ENCODE peak calls at places on chromosome 2, in eight cellular contexts. J is astrocyte of the spinal cord, T is adrenal gland, B is H9, Y is right lobe of liver, L is astrocyte, C is neural crest cell, K is GM13977. O is an unnamed sample.

GRCh38 chr2:226799211-226799975 is at the start of gene IRS1:
- DNase-seq in K (peak; percentile 84), B (peak; percentile 78), J (peak; percentile 90), Y (peak; percentile 86), L (peak; percentile 65), C (peak; percentile 60), T (peak; percentile 85), O (peak; percentile 62)

GRCh38 chr2:137870682-137871081 is 93.6 kb upstream of the HNMT start:
- DNase-seq in T (no peak), L (no peak), Y (no peak), K (no peak), C (no peak), J (no peak), B (no peak), O (no peak)

GRCh38 chr2:170177950-170178781 is at the start of gene MYO3B:
- DNase-seq in B (no peak), J (peak; percentile 69), K (no peak), Y (no peak), T (no peak), C (no peak), L (peak; percentile 79), O (no peak)

GRCh38 chr2:9247786-9248185 is 41.2 kb downstream of the ASAP2 start:
- DNase-seq in B (no peak), T (peak; percentile 73), L (no peak), C (no peak), J (no peak), Y (no peak), K (no peak), O (no peak)

GRCh38 chr2:31239842-31240198 is 5.9 kb downstream of the EHD3 start:
- DNase-seq in C (no peak), L (peak; percentile 74), B (peak; percentile 29), T (peak; percentile 27), K (no peak), J (peak; percentile 65), Y (no peak), O (no peak)

GRCh38 chr2:222456479-222457077 is 32.2 kb downstream of the SGPP2 start:
- DNase-seq in J (no peak), K (no peak), C (no peak), B (no peak), L (no peak), T (no peak), Y (no peak), O (no peak)

GRCh38 chr2:120821446-120822160 is 85.9 kb downstream of the GLI2 start:
- DNase-seq in K (no peak), B (no peak), Y (no peak), C (no peak), T (no peak), J (no peak), L (no peak), O (no peak)

GRCh38 chr2:98923244-98923940 is 12.6 kb downstream of the CRACDL start:
- DNase-seq in K (no peak), Y (no peak), C (no peak), J (no peak), T (no peak), L (no peak), B (no peak), O (no peak)

GRCh38 chr2:29236074-29236473 is 120.9 kb downstream of the CLIP4 start:
- DNase-seq in K (no peak), J (no peak), L (no peak), C (no peak), B (no peak), T (no peak), Y (no peak), O (no peak)

GRCh38 chr2:42920446-42921161 is 128.2 kb upstream of the HAAO start:
- DNase-seq in C (no peak), J (no peak), T (no peak), B (no peak), Y (no peak), K (no peak), L (no peak), O (no peak)

GRCh38 chr2:21042958-21043743 is 722 bp downstream of the APOB start:
- DNase-seq in T (peak; percentile 43), B (peak; percentile 79), L (peak; percentile 1), J (peak; percentile 38), K (peak; percentile 79), Y (peak; percentile 83), C (peak; percentile 72), O (peak; percentile 73)

GRCh38 chr2:172698041-172698863 is 37.4 kb upstream of the RAPGEF4 start:
- DNase-seq in L (peak; percentile 91), J (peak; percentile 93), B (no peak), C (no peak), T (no peak), Y (no peak), K (peak; percentile 69), O (no peak)

GRCh38 chr2:168663993-168664392 is 138.4 kb upstream of the NOSTRIN start:
- DNase-seq in L (peak; percentile 63), B (no peak), K (no peak), C (no peak), T (no peak), J (peak; percentile 47), Y (no peak), O (no peak)

GRCh38 chr2:231369580-231370428 is 25.7 kb upstream of the B3GNT7 start:
- DNase-seq in Y (peak; percentile 48), B (no peak), C (no peak), J (no peak), K (no peak), L (no peak), T (no peak), O (no peak)

GRCh38 chr2:211144078-211144477 is 587.7 kb downstream of the CPS1 start:
- DNase-seq in B (no peak), L (peak; percentile 77), T (no peak), C (no peak), Y (no peak), K (no peak), J (peak; percentile 72), O (no peak)

GRCh38 chr2:217795706-217796465 is 206.9 kb downstream of the TNS1 start:
- DNase-seq in L (peak; percentile 35), J (no peak), K (peak; percentile 4), T (no peak), B (no peak), C (no peak), Y (no peak), O (peak; percentile 5)

GRCh38 chr2:168311265-168311925 is 64.0 kb upstream of the STK39 start:
- DNase-seq in T (no peak), K (no peak), C (no peak), L (no peak), B (no peak), J (peak; percentile 5), Y (no peak), O (no peak)

GRCh38 chr2:23107341-23107941 is 277.5 kb upstream of the KLHL29 start:
- DNase-seq in T (no peak), J (no peak), Y (no peak), K (no peak), L (no peak), B (no peak), C (no peak), O (no peak)

GRCh38 chr2:109396338-109397180 is 217.2 kb downstream of the SEPTIN10 start:
- DNase-seq in L (no peak), J (no peak), B (peak; percentile 46), K (peak; percentile 69), Y (no peak), T (no peak), C (no peak), O (no peak)
- TF ChIP-seq CTCF in L (no peak), J (no peak), B (peak; percentile 37), K (no peak), Y (no peak), T (no peak), C (no peak), O (no peak)

DNA sequence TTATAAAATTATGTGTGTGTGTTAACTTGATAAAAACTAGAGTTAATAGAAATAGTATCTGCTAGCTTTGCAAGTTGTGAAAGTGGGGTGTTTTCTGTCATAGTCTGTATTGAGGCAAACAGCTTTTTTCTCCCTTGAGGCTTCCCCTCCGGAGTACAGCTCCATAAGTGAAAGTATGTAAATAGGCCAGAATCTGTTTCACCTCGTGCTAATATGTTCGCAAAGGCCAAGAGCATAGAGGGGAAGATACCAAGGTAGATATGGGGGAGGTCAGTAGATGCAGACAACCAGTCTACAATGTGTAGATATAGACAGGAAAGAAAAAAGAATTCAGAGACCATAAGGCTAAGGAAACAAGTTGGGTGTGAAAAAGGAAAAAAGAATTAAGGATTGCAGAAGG is 72.9 kb downstream of the PTRHD1 start:
- DNase-seq in Y (no peak), C (no peak), L (no peak), B (no peak), K (peak; percentile 44), J (no peak), T (no peak), O (no peak)
- TF ChIP-seq CTCF in Y (no peak), C (no peak), L (no peak), B (no peak), K (no peak), J (no peak), T (no peak), O (no peak)

GRCh38 chr2:238287702-238288649 is at the start of gene PER2:
- DNase-seq in T (peak; percentile 69), Y (peak; percentile 74), J (peak; percentile 90), L (peak; percentile 84), B (peak; percentile 66), K (peak; percentile 50), C (no peak), O (peak; percentile 27)
- TF ChIP-seq CTCF in T (peak; percentile 4), Y (no peak), J (peak; percentile 14), L (no peak), B (peak; percentile 20), K (no peak), C (peak; percentile 30), O (peak; percentile 12)

GRCh38 chr2:127643698-127644660 is 2.0 kb upstream of the GPR17 start:
- DNase-seq in B (no peak), C (no peak), T (no peak), J (no peak), K (no peak), L (no peak), Y (no peak), O (no peak)
- TF ChIP-seq CTCF in B (peak; percentile 15), C (no peak), T (no peak), J (no peak), K (no peak), L (no peak), Y (peak; percentile 7), O (peak; percentile 11)

GRCh38 chr2:202035089-202035940 is 1.7 kb downstream of the FZD7 start:
- DNase-seq in Y (peak; percentile 60), C (peak; percentile 67), B (peak; percentile 54), T (peak; percentile 28), J (peak; percentile 86), K (peak; percentile 23), L (peak; percentile 71), O (peak; percentile 46)
- TF ChIP-seq CTCF in Y (peak; percentile 31), C (peak; percentile 64), B (peak; percentile 67), T (peak; percentile 47), J (peak; percentile 81), K (peak; percentile 34), L (peak; percentile 45), O (peak; percentile 65)

GRCh38 chr2:206392118-206392517 is 51.2 kb upstream of the ADAM23 start:
- DNase-seq in T (peak; percentile 50), C (peak; percentile 18), K (peak; percentile 74), L (peak; percentile 24), J (peak; percentile 43), B (peak; percentile 49), Y (no peak), O (no peak)
- TF ChIP-seq CTCF in T (peak; percentile 64), C (peak; percentile 58), K (peak; percentile 68), L (peak; percentile 60), J (peak; percentile 60), B (peak; percentile 91), Y (peak; percentile 40), O (peak; percentile 44)

GRCh38 chr2:191020221-191020741 is 6.3 kb upstream of the STAT1 start:
- DNase-seq in C (peak; percentile 88), T (peak; percentile 92), Y (peak; percentile 94), J (peak; percentile 97), K (peak; percentile 91), L (peak; percentile 89), B (peak; percentile 96), O (peak; percentile 90)
- TF ChIP-seq CTCF in C (no peak), T (peak; percentile 47), Y (no peak), J (no peak), K (no peak), L (no peak), B (peak; percentile 22), O (peak; percentile 8)